ENCODE peak calls at places on chromosome 19, in six cellular contexts. One of them, this sample, is unnamed.
A peak's percentile ranks its signal among the peaks of the same experiment; 100 is the strongest.

GRCh38 chr19:11510444-11510843 is 4.8 kb upstream of the ZNF653 start:
- DNase-seq in MM.1S: no peak
- DNase-seq in upper lobe of right lung: no peak
- DNase-seq in CD8-positive, alpha-beta T cell: no peak
- DNase-seq in adrenal gland: no peak
- DNase-seq in astrocyte of the spinal cord: no peak
- DNase-seq in this sample: no peak

GRCh38 chr19:30564551-30565011 is 192.4 kb downstream of the ZNF536 start:
- DNase-seq in MM.1S: no peak
- DNase-seq in upper lobe of right lung: no peak
- DNase-seq in CD8-positive, alpha-beta T cell: no peak
- DNase-seq in adrenal gland: no peak
- DNase-seq in astrocyte of the spinal cord: no peak
- DNase-seq in this sample: no peak

GRCh38 chr19:16001481-16002312 is 52.9 kb downstream of the OR10H4 start:
- DNase-seq in MM.1S: peak; percentile 26
- DNase-seq in upper lobe of right lung: no peak
- DNase-seq in CD8-positive, alpha-beta T cell: no peak
- DNase-seq in adrenal gland: peak; percentile 57
- DNase-seq in astrocyte of the spinal cord: peak; percentile 45
- DNase-seq in this sample: peak; percentile 55

GRCh38 chr19:45492627-45493470 is 4.0 kb downstream of the RTN2 start:
- DNase-seq in MM.1S: no peak
- DNase-seq in upper lobe of right lung: peak; percentile 72
- DNase-seq in CD8-positive, alpha-beta T cell: no peak
- DNase-seq in adrenal gland: peak; percentile 70
- DNase-seq in astrocyte of the spinal cord: peak; percentile 63
- DNase-seq in this sample: no peak

GRCh38 chr19:57512845-57513244 is 13.1 kb downstream of the ZNF773 start:
- DNase-seq in MM.1S: no peak
- DNase-seq in upper lobe of right lung: no peak
- DNase-seq in CD8-positive, alpha-beta T cell: no peak
- DNase-seq in adrenal gland: no peak
- DNase-seq in astrocyte of the spinal cord: peak; percentile 43
- DNase-seq in this sample: no peak

GRCh38 chr19:7366701-7367420 is 18.1 kb downstream of the ARHGEF18 start:
- DNase-seq in MM.1S: peak; percentile 74
- DNase-seq in upper lobe of right lung: no peak
- DNase-seq in CD8-positive, alpha-beta T cell: no peak
- DNase-seq in adrenal gland: no peak
- DNase-seq in astrocyte of the spinal cord: peak; percentile 36
- DNase-seq in this sample: no peak

GRCh38 chr19:47729468-47729798 is 15.9 kb upstream of the NOP53 start:
- DNase-seq in MM.1S: no peak
- DNase-seq in upper lobe of right lung: peak; percentile 88
- DNase-seq in CD8-positive, alpha-beta T cell: no peak
- DNase-seq in adrenal gland: no peak
- DNase-seq in astrocyte of the spinal cord: peak; percentile 84
- DNase-seq in this sample: peak; percentile 57

GRCh38 chr19:44677019-44677809 is 5.9 kb downstream of the CEACAM19 start:
- DNase-seq in MM.1S: no peak
- DNase-seq in upper lobe of right lung: no peak
- DNase-seq in CD8-positive, alpha-beta T cell: no peak
- DNase-seq in adrenal gland: peak; percentile 76
- DNase-seq in astrocyte of the spinal cord: peak; percentile 61
- DNase-seq in this sample: no peak

GRCh38 chr19:6849876-6850275 is 37.5 kb upstream of the ADGRE1 start:
- DNase-seq in MM.1S: peak; percentile 97
- DNase-seq in upper lobe of right lung: no peak
- DNase-seq in CD8-positive, alpha-beta T cell: no peak
- DNase-seq in adrenal gland: no peak
- DNase-seq in astrocyte of the spinal cord: no peak
- DNase-seq in this sample: no peak

GRCh38 chr19:14722127-14722526 is 32.3 kb downstream of the ZNF333 start:
- DNase-seq in MM.1S: no peak
- DNase-seq in upper lobe of right lung: no peak
- DNase-seq in CD8-positive, alpha-beta T cell: no peak
- DNase-seq in adrenal gland: no peak
- DNase-seq in astrocyte of the spinal cord: no peak
- DNase-seq in this sample: no peak

GRCh38 chr19:48867922-48868195 is 558 bp downstream of the PLEKHA4 start:
- DNase-seq in MM.1S: no peak
- DNase-seq in upper lobe of right lung: no peak
- DNase-seq in CD8-positive, alpha-beta T cell: no peak
- DNase-seq in adrenal gland: no peak
- DNase-seq in astrocyte of the spinal cord: no peak
- DNase-seq in this sample: no peak

GRCh38 chr19:45402469-45403070 is 2.3 kb downstream of the PPP1R13L start:
- DNase-seq in MM.1S: no peak
- DNase-seq in upper lobe of right lung: peak; percentile 79
- DNase-seq in CD8-positive, alpha-beta T cell: no peak
- DNase-seq in adrenal gland: no peak
- DNase-seq in astrocyte of the spinal cord: no peak
- DNase-seq in this sample: no peak

GRCh38 chr19:3387645-3388589 is 21.5 kb downstream of the NFIC start:
- DNase-seq in MM.1S: no peak
- DNase-seq in upper lobe of right lung: peak; percentile 93
- DNase-seq in CD8-positive, alpha-beta T cell: no peak
- DNase-seq in adrenal gland: peak; percentile 93
- DNase-seq in astrocyte of the spinal cord: peak; percentile 53
- DNase-seq in this sample: no peak

GRCh38 chr19:38683393-38684077 is 36.1 kb downstream of the ACTN4 start:
- DNase-seq in MM.1S: peak; percentile 66
- DNase-seq in upper lobe of right lung: peak; percentile 91
- DNase-seq in CD8-positive, alpha-beta T cell: no peak
- DNase-seq in adrenal gland: peak; percentile 97
- DNase-seq in astrocyte of the spinal cord: peak; percentile 97
- DNase-seq in this sample: peak; percentile 82

GRCh38 chr19:5966215-5966614 is 11.7 kb downstream of the RANBP3 start:
- DNase-seq in MM.1S: no peak
- DNase-seq in upper lobe of right lung: no peak
- DNase-seq in CD8-positive, alpha-beta T cell: no peak
- DNase-seq in adrenal gland: peak; percentile 84
- DNase-seq in astrocyte of the spinal cord: no peak
- DNase-seq in this sample: no peak

GRCh38 chr19:38653028-38653571 is 5.7 kb downstream of the ACTN4 start:
- DNase-seq in MM.1S: no peak
- DNase-seq in upper lobe of right lung: no peak
- DNase-seq in CD8-positive, alpha-beta T cell: no peak
- DNase-seq in adrenal gland: peak; percentile 78
- DNase-seq in astrocyte of the spinal cord: peak; percentile 39
- DNase-seq in this sample: no peak

GRCh38 chr19:46392252-46392801 is 21.0 kb downstream of the CCDC8 start:
- DNase-seq in MM.1S: no peak
- DNase-seq in upper lobe of right lung: peak; percentile 66
- DNase-seq in CD8-positive, alpha-beta T cell: no peak
- DNase-seq in adrenal gland: no peak
- DNase-seq in astrocyte of the spinal cord: no peak
- DNase-seq in this sample: peak; percentile 79

GRCh38 chr19:2332341-2333026 is 4.0 kb downstream of the SPPL2B start:
- DNase-seq in MM.1S: peak; percentile 52
- DNase-seq in upper lobe of right lung: no peak
- DNase-seq in CD8-positive, alpha-beta T cell: peak; percentile 31
- DNase-seq in adrenal gland: peak; percentile 62
- DNase-seq in astrocyte of the spinal cord: no peak
- DNase-seq in this sample: no peak

GRCh38 chr19:33175886-33176669 is 18.1 kb upstream of the LRP3 start:
- DNase-seq in MM.1S: peak; percentile 12
- DNase-seq in upper lobe of right lung: no peak
- DNase-seq in CD8-positive, alpha-beta T cell: no peak
- DNase-seq in adrenal gland: no peak
- DNase-seq in astrocyte of the spinal cord: peak; percentile 38
- DNase-seq in this sample: no peak

GRCh38 chr19:44605547-44605946 is 7.8 kb upstream of the IGSF23 start:
- DNase-seq in MM.1S: no peak
- DNase-seq in upper lobe of right lung: no peak
- DNase-seq in CD8-positive, alpha-beta T cell: no peak
- DNase-seq in adrenal gland: no peak
- DNase-seq in astrocyte of the spinal cord: no peak
- DNase-seq in this sample: no peak

GRCh38 chr19:33310606-33311325 is 8.4 kb upstream of the CEBPA start:
- DNase-seq in MM.1S: no peak
- DNase-seq in upper lobe of right lung: peak; percentile 77
- DNase-seq in CD8-positive, alpha-beta T cell: no peak
- DNase-seq in adrenal gland: peak; percentile 38
- DNase-seq in astrocyte of the spinal cord: no peak
- DNase-seq in this sample: no peak

GRCh38 chr19:3132971-3133792 is 2.7 kb upstream of the GNA15 start:
- DNase-seq in MM.1S: no peak
- DNase-seq in upper lobe of right lung: peak; percentile 74
- DNase-seq in CD8-positive, alpha-beta T cell: peak; percentile 66
- DNase-seq in adrenal gland: peak; percentile 70
- DNase-seq in astrocyte of the spinal cord: peak; percentile 81
- DNase-seq in this sample: peak; percentile 49

GRCh38 chr19:57850553-57851017 is 926 bp downstream of the ZNF587 start:
- DNase-seq in MM.1S: no peak
- DNase-seq in upper lobe of right lung: no peak
- DNase-seq in CD8-positive, alpha-beta T cell: no peak
- DNase-seq in adrenal gland: no peak
- DNase-seq in astrocyte of the spinal cord: peak; percentile 64
- DNase-seq in this sample: peak; percentile 17

GRCh38 chr19:4390862-4391693 is 9.3 kb downstream of the SH3GL1 start:
- DNase-seq in MM.1S: no peak
- DNase-seq in upper lobe of right lung: no peak
- DNase-seq in CD8-positive, alpha-beta T cell: no peak
- DNase-seq in adrenal gland: no peak
- DNase-seq in astrocyte of the spinal cord: no peak
- DNase-seq in this sample: no peak

GRCh38 chr19:31340059-31341025 is 8.9 kb downstream of the TSHZ3 start:
- DNase-seq in MM.1S: no peak
- DNase-seq in upper lobe of right lung: no peak
- DNase-seq in CD8-positive, alpha-beta T cell: no peak
- DNase-seq in adrenal gland: no peak
- DNase-seq in astrocyte of the spinal cord: peak; percentile 78
- DNase-seq in this sample: no peak

GRCh38 chr19:15432629-15433518 is 14.1 kb upstream of the AKAP8L start:
- DNase-seq in MM.1S: peak; percentile 92
- DNase-seq in upper lobe of right lung: peak; percentile 97
- DNase-seq in CD8-positive, alpha-beta T cell: peak; percentile 85
- DNase-seq in adrenal gland: peak; percentile 92
- DNase-seq in astrocyte of the spinal cord: peak; percentile 89
- DNase-seq in this sample: peak; percentile 62

GRCh38 chr19:15280915-15281683 is 48.9 kb upstream of the EPHX3 start:
- DNase-seq in MM.1S: no peak
- DNase-seq in upper lobe of right lung: peak; percentile 86
- DNase-seq in CD8-positive, alpha-beta T cell: no peak
- DNase-seq in adrenal gland: peak; percentile 96
- DNase-seq in astrocyte of the spinal cord: peak; percentile 86
- DNase-seq in this sample: peak; percentile 83

DNA sequence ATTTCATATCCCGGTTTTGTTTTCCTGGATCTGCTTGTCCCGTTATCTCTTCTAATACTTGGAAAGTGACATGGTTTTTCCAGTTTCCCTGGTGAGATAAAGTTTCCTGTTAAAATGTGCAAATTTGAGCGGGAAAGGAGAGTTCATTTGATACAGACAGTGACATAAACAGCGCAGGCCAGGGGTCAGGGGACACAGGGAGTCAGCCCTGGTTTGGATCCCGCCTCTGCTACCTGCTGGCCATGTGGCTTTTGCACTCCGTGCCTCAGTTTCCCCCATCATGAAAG is 20.6 kb upstream of the MISP start:
- DNase-seq in MM.1S: no peak
- DNase-seq in upper lobe of right lung: no peak
- DNase-seq in CD8-positive, alpha-beta T cell: no peak
- DNase-seq in adrenal gland: no peak
- DNase-seq in astrocyte of the spinal cord: no peak
- DNase-seq in this sample: no peak
- H3K4me3 ChIP-seq in MM.1S: no peak overlapping the region
- H3K4me3 ChIP-seq in upper lobe of right lung: no peak overlapping the region
- H3K4me3 ChIP-seq in CD8-positive, alpha-beta T cell: no peak overlapping the region
- H3K4me3 ChIP-seq in adrenal gland: no peak overlapping the region
- H3K4me3 ChIP-seq in astrocyte of the spinal cord: no peak overlapping the region
- H3K4me3 ChIP-seq in this sample: no peak overlapping the region

GRCh38 chr19:50550594-50550966 is 17.7 kb downstream of the LRRC4B start:
- DNase-seq in MM.1S: no peak
- DNase-seq in upper lobe of right lung: no peak
- DNase-seq in CD8-positive, alpha-beta T cell: no peak
- DNase-seq in adrenal gland: no peak
- DNase-seq in astrocyte of the spinal cord: no peak
- DNase-seq in this sample: no peak
- H3K4me3 ChIP-seq in MM.1S: no peak overlapping the region
- H3K4me3 ChIP-seq in upper lobe of right lung: peak overlapping the region; percentile 16
- H3K4me3 ChIP-seq in CD8-positive, alpha-beta T cell: no peak overlapping the region
- H3K4me3 ChIP-seq in adrenal gland: no peak overlapping the region
- H3K4me3 ChIP-seq in astrocyte of the spinal cord: no peak overlapping the region
- H3K4me3 ChIP-seq in this sample: no peak overlapping the region

GRCh38 chr19:35139618-35139943 is 957 bp downstream of the FXYD1 start:
- DNase-seq in MM.1S: no peak
- DNase-seq in upper lobe of right lung: no peak
- DNase-seq in CD8-positive, alpha-beta T cell: no peak
- DNase-seq in adrenal gland: no peak
- DNase-seq in astrocyte of the spinal cord: no peak
- DNase-seq in this sample: no peak
- H3K4me3 ChIP-seq in MM.1S: no peak overlapping the region
- H3K4me3 ChIP-seq in upper lobe of right lung: peak overlapping the region; percentile 44
- H3K4me3 ChIP-seq in CD8-positive, alpha-beta T cell: no peak overlapping the region
- H3K4me3 ChIP-seq in adrenal gland: no peak overlapping the region
- H3K4me3 ChIP-seq in astrocyte of the spinal cord: no peak overlapping the region
- H3K4me3 ChIP-seq in this sample: no peak overlapping the region

GRCh38 chr19:54364775-54365257 is at the start of gene LAIR1:
- DNase-seq in MM.1S: peak; percentile 13
- DNase-seq in upper lobe of right lung: peak; percentile 76
- DNase-seq in CD8-positive, alpha-beta T cell: no peak
- DNase-seq in adrenal gland: peak; percentile 63
- DNase-seq in astrocyte of the spinal cord: no peak
- DNase-seq in this sample: no peak
- H3K4me3 ChIP-seq in MM.1S: no peak within 1 kb of the TSS
- H3K4me3 ChIP-seq in upper lobe of right lung: peak within 1 kb of the TSS; percentile 40
- H3K4me3 ChIP-seq in CD8-positive, alpha-beta T cell: peak within 1 kb of the TSS; percentile 83
- H3K4me3 ChIP-seq in adrenal gland: no peak within 1 kb of the TSS
- H3K4me3 ChIP-seq in astrocyte of the spinal cord: no peak within 1 kb of the TSS
- H3K4me3 ChIP-seq in this sample: no peak within 1 kb of the TSS

DNA sequence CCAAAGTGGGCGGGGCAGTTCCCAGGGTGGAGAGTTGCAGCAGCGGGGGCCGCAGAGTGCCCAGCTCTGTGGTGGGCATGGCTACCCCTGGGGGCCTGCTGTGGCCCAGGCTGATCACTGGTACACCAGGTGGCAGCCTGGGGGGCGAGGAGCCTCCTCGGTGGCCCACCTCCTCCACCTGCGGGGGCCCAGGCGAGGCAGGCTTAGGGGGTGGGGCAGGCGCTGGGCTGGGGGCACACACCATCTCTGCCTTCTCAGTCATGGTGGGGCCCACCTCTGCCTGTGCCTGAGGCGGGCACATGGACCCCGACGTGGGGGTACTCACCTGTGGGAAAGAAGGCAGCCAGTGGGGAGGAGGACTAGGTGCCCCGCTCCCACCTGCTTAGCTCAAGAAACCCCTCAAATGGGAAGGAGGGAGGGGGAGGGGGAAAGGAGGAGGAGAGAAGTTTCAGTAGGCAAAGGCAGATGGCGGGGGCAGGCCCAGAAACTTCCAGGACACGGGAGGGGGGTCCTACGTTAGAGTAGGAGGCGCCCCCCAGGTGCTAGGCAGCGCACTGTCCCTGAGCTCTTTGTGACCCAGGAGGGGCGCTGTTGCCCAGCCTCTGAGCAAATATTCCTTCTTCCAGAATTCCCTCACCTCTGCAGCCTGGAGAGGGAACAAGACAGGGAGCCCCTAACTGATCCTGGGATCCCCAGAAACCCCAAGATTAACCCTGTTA is 1.6 kb downstream of the LYL1 start:
- DNase-seq in MM.1S: no peak
- DNase-seq in upper lobe of right lung: no peak
- DNase-seq in CD8-positive, alpha-beta T cell: no peak
- DNase-seq in adrenal gland: no peak
- DNase-seq in astrocyte of the spinal cord: no peak
- DNase-seq in this sample: no peak
- H3K4me3 ChIP-seq in MM.1S: no peak overlapping the region
- H3K4me3 ChIP-seq in upper lobe of right lung: peak overlapping the region; percentile 55
- H3K4me3 ChIP-seq in CD8-positive, alpha-beta T cell: no peak overlapping the region
- H3K4me3 ChIP-seq in adrenal gland: no peak overlapping the region
- H3K4me3 ChIP-seq in astrocyte of the spinal cord: no peak overlapping the region
- H3K4me3 ChIP-seq in this sample: no peak overlapping the region

This sample was measured in skeletal muscle cell.